ENCODE peak calls at places on chromosomes 1 and 21, in ten cellular contexts. F is uterus; P is neural progenitor cell; I is thoracic aorta; J is CD8-positive, alpha-beta T cell; C is fibroblast of lung; G is HCT116; O is mammary epithelial cell; Y is IMR-90; U is right lobe of liver. M is an unnamed sample.

GRCh38 chr1:78004719-78005346 is at the start of gene DNAJB4:
- DNase-seq in C (peak), F (peak), P (peak), O (peak), I (peak), Y (peak), U (peak), G (peak), J (peak), M (peak)

GRCh38 chr21:41928621-41929220 is 25.1 kb downstream of the C2CD2 start:
- DNase-seq in I (no peak), F (no peak), J (no peak), Y (no peak), G (no peak), O (no peak), U (no peak), P (no peak), C (no peak), M (peak)

GRCh38 chr1:224541901-224542610 is 74.1 kb upstream of the CNIH3 start:
- DNase-seq in F (no peak), G (no peak), Y (no peak), P (no peak), I (no peak), O (no peak), J (no peak), U (no peak), C (no peak), M (no peak)

GRCh38 chr1:158246650-158247049 is 7.6 kb upstream of the CD1A start:
- DNase-seq in P (no peak), Y (no peak), I (no peak), J (no peak), O (no peak), U (no peak), C (no peak), G (peak), F (no peak), M (peak)

GRCh38 chr1:33281554-33282303 is 25.4 kb downstream of the ZNF362 start:
- DNase-seq in O (no peak), J (no peak), P (no peak), I (no peak), F (no peak), C (no peak), Y (no peak), U (no peak), G (no peak), M (no peak)

GRCh38 chr1:218482683-218483082 is 137.5 kb downstream of the TGFB2 start:
- DNase-seq in P (no peak), O (no peak), I (no peak), U (no peak), F (no peak), G (no peak), C (peak), Y (peak), J (no peak), M (no peak)

GRCh38 chr1:107292012-107292411 is 151.2 kb downstream of the NTNG1 start:
- DNase-seq in U (no peak), F (no peak), I (no peak), J (no peak), C (no peak), O (no peak), G (no peak), Y (no peak), P (no peak), M (no peak)

GRCh38 chr1:22132517-22133235 is 10.2 kb downstream of the WNT4 start:
- DNase-seq in U (no peak), C (peak), I (peak), F (peak), G (no peak), O (peak), Y (peak), P (no peak), J (no peak), M (no peak)

GRCh38 chr1:14693996-14694395 is 95.5 kb downstream of the KAZN start:
- DNase-seq in O (no peak), U (no peak), C (peak), F (no peak), G (no peak), J (no peak), P (no peak), I (no peak), Y (no peak), M (no peak)

GRCh38 chr1:21594935-21595897 is 73.9 kb downstream of the RAP1GAP start:
- DNase-seq in P (peak), O (peak), J (peak), G (peak), I (no peak), C (peak), F (no peak), Y (peak), U (peak), M (peak)

DNA sequence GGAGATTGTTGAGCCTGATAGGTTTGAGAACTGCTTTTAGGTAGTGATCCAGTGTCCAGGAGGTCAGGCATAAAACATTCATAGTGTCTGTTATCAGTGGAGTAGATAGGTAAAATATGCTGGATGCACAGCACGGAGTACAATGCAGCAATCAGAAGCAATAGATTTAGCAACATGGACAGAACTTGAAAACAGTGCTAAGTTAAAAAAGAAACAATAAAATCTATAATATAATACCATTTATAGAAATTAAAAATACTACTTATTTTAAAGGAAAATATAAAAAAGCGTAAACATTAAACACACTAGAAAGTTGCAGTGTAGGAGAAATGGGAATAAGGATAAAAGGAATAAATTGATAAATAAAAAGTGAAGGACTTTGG is 3.4 kb upstream of the TAF13 start:
- DNase-seq in P (no peak), I (no peak), U (no peak), F (no peak), O (no peak), J (no peak), G (no peak), Y (no peak), C (no peak), M (no peak)
- H3K4me3 ChIP-seq in P (no peak), I (no peak), U (no peak), F (no peak), O (no peak), J (no peak), G (peak), Y (no peak), C (no peak), M (no peak)

GRCh38 chr1:9303916-9304315 is 11.2 kb downstream of the SPSB1 start:
- DNase-seq in U (no peak), C (no peak), Y (no peak), P (no peak), I (no peak), J (no peak), O (no peak), G (no peak), F (no peak), M (no peak)
- TF ChIP-seq CTCF in U (no peak), C (no peak), Y (no peak), P (no peak), I (no peak), J (no peak), O (no peak), G (no peak), F (no peak), M (no peak)

GRCh38 chr1:228084797-228085196 is 2.3 kb downstream of the ARF1 start:
- DNase-seq in G (no peak), F (no peak), P (no peak), U (peak), O (no peak), C (no peak), J (no peak), Y (no peak), I (no peak), M (no peak)
- H3K4me3 ChIP-seq in G (peak), F (peak), P (no peak), U (peak), O (peak), C (peak), J (no peak), Y (no peak), I (peak), M (peak)

GRCh38 chr1:247145279-247145678 is 26.5 kb downstream of the ZNF124 start:
- DNase-seq in J (no peak), U (no peak), F (no peak), Y (no peak), O (no peak), C (no peak), G (no peak), I (no peak), P (no peak), M (no peak)

GRCh38 chr1:247147781-247148180 is 24.0 kb downstream of the ZNF124 start:
- DNase-seq in J (no peak), U (no peak), P (no peak), I (no peak), G (no peak), F (no peak), C (no peak), O (no peak), Y (no peak), M (no peak)

DNA sequence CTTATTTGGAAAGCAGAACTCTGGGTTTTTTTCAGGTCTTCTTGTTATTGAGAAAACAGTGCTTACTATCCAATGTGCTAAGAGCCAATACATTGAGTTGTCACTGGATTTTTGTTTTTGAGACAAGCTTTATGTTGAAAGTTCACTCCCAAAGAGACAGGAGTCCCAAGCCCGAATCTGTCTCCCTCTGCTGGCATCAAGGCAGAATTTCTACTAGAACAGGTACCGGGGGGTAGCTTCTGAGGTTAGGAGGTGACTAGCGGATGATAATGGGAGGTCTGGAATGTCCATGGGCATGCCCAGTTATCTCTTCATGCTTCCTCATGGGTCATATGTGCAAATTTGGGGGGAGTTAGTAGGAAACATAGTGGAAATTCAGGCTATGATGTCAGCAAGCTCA is 25.1 kb downstream of the ZNF124 start:
- DNase-seq in F (no peak), J (no peak), G (no peak), Y (no peak), U (no peak), I (no peak), C (no peak), O (no peak), P (peak), M (no peak)
- TF ChIP-seq CTCF in F (no peak), J (no peak), G (peak), Y (no peak), U (no peak), I (no peak), C (no peak), O (no peak), P (peak), M (no peak)

GRCh38 chr1:31802190-31803150 is 13.4 kb downstream of the SPOCD1 start:
- DNase-seq in G (no peak), I (no peak), J (no peak), U (no peak), P (no peak), F (no peak), O (no peak), Y (no peak), C (peak), M (no peak)
- H3K4me3 ChIP-seq in G (no peak), I (peak), J (no peak), U (peak), P (no peak), F (peak), O (no peak), Y (no peak), C (peak), M (no peak)

GRCh38 chr1:240732390-240732789 is 120.4 kb upstream of the GREM2 start:
- DNase-seq in O (peak), P (peak), C (peak), I (no peak), Y (peak), F (no peak), J (no peak), G (peak), U (no peak), M (peak)
- TF ChIP-seq CTCF in O (peak), P (peak), C (peak), I (no peak), Y (peak), F (peak), J (no peak), G (peak), U (peak), M (peak)

GRCh38 chr1:28418278-28418637 is 48.7 kb downstream of the PHACTR4 start:
- DNase-seq in F (no peak), Y (no peak), O (no peak), J (no peak), C (no peak), P (no peak), I (no peak), G (no peak), U (no peak), M (no peak)

GRCh38 chr1:28412731-28413130 is 43.2 kb downstream of the PHACTR4 start:
- DNase-seq in Y (no peak), P (no peak), G (no peak), F (no peak), J (no peak), U (no peak), I (no peak), O (peak), C (no peak), M (no peak)

GRCh38 chr1:28417441-28418277 is 48.1 kb downstream of the PHACTR4 start:
- DNase-seq in I (no peak), J (no peak), C (peak), O (peak), U (no peak), P (no peak), G (peak), F (no peak), Y (peak), M (peak)

GRCh38 chr1:28415246-28415645 is 45.7 kb downstream of the PHACTR4 start:
- DNase-seq in I (no peak), J (no peak), P (no peak), F (no peak), O (no peak), C (no peak), G (no peak), U (no peak), Y (no peak), M (no peak)

DNA sequence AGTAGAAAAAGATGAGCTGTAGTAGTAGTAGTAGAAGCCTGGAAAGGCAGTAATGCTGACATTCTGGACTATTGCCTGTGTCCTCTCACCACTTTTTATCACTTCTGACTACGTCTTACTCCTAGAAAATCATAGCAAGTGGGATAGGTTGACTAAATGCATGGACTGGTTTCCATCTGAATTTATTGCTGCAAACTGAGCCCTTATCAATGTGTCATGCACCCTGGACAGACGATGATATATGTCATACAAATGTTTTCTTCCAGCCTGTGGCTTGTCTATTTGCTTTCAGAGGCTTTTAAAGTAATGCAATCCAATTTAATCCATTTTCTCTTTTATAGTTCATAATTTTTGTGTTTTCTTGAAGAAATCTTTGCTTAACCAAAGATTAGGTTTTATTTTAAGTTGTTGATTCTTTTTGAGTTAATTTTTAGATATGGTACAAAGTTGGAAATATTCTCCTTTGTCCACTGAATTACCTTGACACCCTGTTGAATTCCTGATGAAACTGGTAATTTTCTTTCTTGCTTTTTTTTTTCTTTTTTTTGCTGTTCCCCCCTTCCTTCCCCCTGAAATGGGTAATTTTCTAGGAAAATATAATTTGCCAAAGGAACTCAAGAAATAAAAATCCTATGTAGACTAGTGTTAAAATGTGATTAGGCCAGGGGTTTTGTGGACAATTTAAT is 47.1 kb downstream of the PHACTR4 start:
- DNase-seq in O (peak), J (no peak), Y (no peak), F (no peak), G (no peak), I (no peak), U (no peak), C (no peak), P (no peak), M (no peak)
- H3K4me3 ChIP-seq in O (no peak), J (no peak), Y (no peak), F (no peak), G (no peak), I (no peak), U (no peak), C (no peak), P (no peak), M (no peak)

DNA sequence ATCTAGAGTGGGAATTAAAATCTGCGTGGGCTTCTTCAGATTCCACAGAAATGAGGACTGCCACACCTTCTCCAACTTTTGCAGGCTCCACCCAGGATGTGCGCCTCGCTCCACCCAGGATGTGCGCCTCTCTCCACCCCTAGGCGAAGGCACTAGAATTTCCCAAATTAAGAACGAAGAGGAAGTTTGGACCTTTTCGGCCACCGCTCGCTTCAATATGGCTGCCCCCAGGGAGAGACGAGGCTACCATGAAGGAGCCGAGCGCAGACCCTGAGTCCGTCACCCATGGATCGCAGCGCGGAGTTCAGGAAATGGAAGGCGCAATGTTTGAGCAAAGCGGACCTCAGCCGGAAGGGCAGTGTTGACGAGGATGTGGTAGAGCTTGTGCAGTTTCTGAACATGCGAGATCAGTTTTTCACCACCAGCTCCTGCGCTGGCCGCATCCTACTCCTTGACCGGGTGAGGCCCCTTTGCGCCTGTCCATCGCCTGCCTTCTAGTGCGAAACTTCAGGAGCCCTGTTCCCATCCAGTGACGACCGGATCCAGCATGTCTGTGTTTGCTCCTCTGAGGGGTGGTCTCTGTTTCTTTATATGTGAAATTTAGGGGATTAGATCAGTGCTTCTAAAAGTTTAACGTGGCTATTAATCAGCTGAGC is at the start of the genes CRYZ and TYW3:
- DNase-seq in C (peak), F (peak), I (peak), Y (peak), P (no peak), O (peak), G (peak), J (peak), U (peak), M (peak)
- TF ChIP-seq CTCF in C (no peak), F (no peak), I (peak), Y (no peak), P (no peak), O (no peak), G (no peak), J (no peak), U (no peak), M (no peak)

GRCh38 chr1:199396456-199396855 is 631.1 kb upstream of the NR5A2 start:
- DNase-seq in P (no peak), U (no peak), G (no peak), Y (no peak), I (no peak), F (no peak), J (no peak), C (no peak), O (no peak), M (no peak)
- H3K4me3 ChIP-seq in P (no peak), U (no peak), G (no peak), Y (no peak), I (no peak), F (no peak), J (no peak), C (no peak), O (no peak), M (no peak)

M was measured in GM12865.